ENCODE peak calls at places on chromosomes 11 and 22, in nine cellular contexts. X, H, A, I, O, T, M, K and N are unnamed samples.

GRCh38 chr11:17432041-17432440 is 43.6 kb upstream of the KCNJ11 start:
- DNase-seq in X (no peak), H (no peak), A (no peak), I (no peak), O (no peak), T (no peak), M (no peak), K (no peak), N (no peak)

GRCh38 chr22:39489094-39490068 is 12.7 kb upstream of the MIEF1 start:
- DNase-seq in X (no peak), H (no peak), A (no peak), I (no peak), O (no peak), T (no peak), M (no peak), K (no peak), N (no peak)

GRCh38 chr11:2194877-2195755 is 23.5 kb upstream of the TH start:
- DNase-seq in X (peak; percentile 15), H (no peak), A (peak; percentile 54), I (peak; percentile 24), O (no peak), T (no peak), M (peak; percentile 5), K (peak; percentile 72), N (no peak)

GRCh38 chr11:67632982-67633755 is 3.4 kb upstream of the NUDT8 start:
- DNase-seq in X (no peak), H (no peak), A (no peak), I (no peak), O (peak; percentile 61), T (no peak), M (no peak), K (no peak), N (no peak)

GRCh38 chr22:19843857-19844422 is 10.7 kb downstream of the GNB1L start:
- DNase-seq in X (no peak), H (no peak), A (no peak), I (no peak), O (no peak), T (no peak), M (no peak), K (no peak), N (no peak)

GRCh38 chr22:19972652-19973550 is 31.3 kb upstream of the TXNRD2 start:
- DNase-seq in X (no peak), H (no peak), A (no peak), I (no peak), O (no peak), T (no peak), M (no peak), K (no peak), N (no peak)

GRCh38 chr22:45964372-45964771 is 12.6 kb downstream of the WNT7B start:
- DNase-seq in X (no peak), H (no peak), A (no peak), I (no peak), O (no peak), T (no peak), M (no peak), K (no peak), N (no peak)

GRCh38 chr11:121615506-121615905 is 162.7 kb upstream of the SORL1-AS1 start:
- DNase-seq in X (peak; percentile 35), H (no peak), A (peak; percentile 58), I (no peak), O (no peak), T (no peak), M (peak; percentile 73), K (no peak), N (no peak)

GRCh38 chr11:73976451-73977151 is 6.0 kb downstream of the UCP2 start:
- DNase-seq in X (no peak), H (no peak), A (no peak), I (no peak), O (no peak), T (no peak), M (no peak), K (no peak), N (no peak)

GRCh38 chr22:49268924-49269323 is 558.7 kb downstream of the BRD1 start:
- DNase-seq in X (no peak), H (no peak), A (no peak), I (no peak), O (no peak), T (no peak), M (no peak), K (no peak), N (no peak)

GRCh38 chr11:70460111-70460510 is 61.8 kb downstream of the CTTN start:
- DNase-seq in X (no peak), H (no peak), A (no peak), I (no peak), O (no peak), T (no peak), M (no peak), K (no peak), N (no peak)

GRCh38 chr11:132782102-132782501 is 750.2 kb downstream of the OPCML start:
- DNase-seq in X (no peak), H (no peak), A (no peak), I (no peak), O (no peak), T (no peak), M (no peak), K (no peak), N (no peak)

GRCh38 chr22:32164084-32164894 is 5.2 kb upstream of the C22orf42 start:
- DNase-seq in X (no peak), H (no peak), A (no peak), I (no peak), O (no peak), T (no peak), M (no peak), K (no peak), N (no peak)

GRCh38 chr22:41116342-41116741 is 23.9 kb downstream of the EP300 start:
- DNase-seq in X (no peak), H (no peak), A (no peak), I (no peak), O (no peak), T (no peak), M (no peak), K (no peak), N (no peak)

GRCh38 chr11:2763939-2764338 is 64.1 kb upstream of the KCNQ1OT1 start:
- DNase-seq in X (peak; percentile 15), H (no peak), A (no peak), I (no peak), O (no peak), T (no peak), M (no peak), K (no peak), N (no peak)

GRCh38 chr22:35950262-35950661 is 78.4 kb downstream of the RBFOX2 start:
- DNase-seq in X (no peak), H (no peak), A (no peak), I (no peak), O (no peak), T (no peak), M (no peak), K (no peak), N (no peak)